ENCODE peak calls at places on chromosomes 13 and 19, in ten cellular contexts. W, E, C, L, Q, I, T, X, Y and D are unnamed samples.

GRCh38 chr19:33394723-33395560 is 21.4 kb downstream of the CEBPG start:
- DNase-seq in W (no peak), E (no peak), C (no peak), L (peak; percentile 21), Q (no peak), I (no peak), T (no peak), X (peak; percentile 46), Y (no peak), D (no peak)

GRCh38 chr19:41427647-41428480 is 690 bp upstream of the B3GNT8 start:
- DNase-seq in W (peak; percentile 59), E (peak; percentile 45), C (no peak), L (peak; percentile 32), Q (peak; percentile 83), I (no peak), T (peak; percentile 35), X (no peak), Y (no peak), D (no peak)

GRCh38 chr13:80160110-80160509 is 180.8 kb downstream of the SPRY2 start:
- DNase-seq in W (no peak), E (no peak), C (no peak), L (no peak), Q (no peak), I (no peak), T (no peak), X (no peak), Y (no peak), D (no peak)

GRCh38 chr13:75432811-75433244 is 49.1 kb downstream of the TBC1D4 start:
- DNase-seq in W (no peak), E (no peak), C (no peak), L (no peak), Q (no peak), I (no peak), T (no peak), X (no peak), Y (peak; percentile 77), D (no peak)

GRCh38 chr19:29858000-29858596 is 46.3 kb downstream of the CCNE1 start:
- DNase-seq in W (peak; percentile 42), E (peak; percentile 34), C (no peak), L (no peak), Q (peak; percentile 61), I (no peak), T (no peak), X (peak; percentile 61), Y (peak; percentile 37), D (no peak)

GRCh38 chr13:29852464-29853054 is 2.1 kb upstream of the UBL3 start:
- DNase-seq in W (no peak), E (no peak), C (peak; percentile 30), L (no peak), Q (no peak), I (peak; percentile 55), T (no peak), X (no peak), Y (no peak), D (no peak)

GRCh38 chr19:50432658-50433057 is at the start of gene MYBPC2:
- DNase-seq in W (no peak), E (peak; percentile 33), C (no peak), L (no peak), Q (no peak), I (no peak), T (peak; percentile 27), X (peak; percentile 70), Y (no peak), D (no peak)

GRCh38 chr13:26977541-26977940 is 194.1 kb downstream of the USP12 start:
- DNase-seq in W (no peak), E (no peak), C (peak; percentile 49), L (no peak), Q (no peak), I (peak; percentile 71), T (peak; percentile 46), X (no peak), Y (no peak), D (no peak)

GRCh38 chr13:86986448-86986847 is 684.7 kb upstream of the SLITRK5 start:
- DNase-seq in W (no peak), E (no peak), C (peak; percentile 25), L (no peak), Q (no peak), I (peak; percentile 65), T (no peak), X (no peak), Y (no peak), D (no peak)

DNA sequence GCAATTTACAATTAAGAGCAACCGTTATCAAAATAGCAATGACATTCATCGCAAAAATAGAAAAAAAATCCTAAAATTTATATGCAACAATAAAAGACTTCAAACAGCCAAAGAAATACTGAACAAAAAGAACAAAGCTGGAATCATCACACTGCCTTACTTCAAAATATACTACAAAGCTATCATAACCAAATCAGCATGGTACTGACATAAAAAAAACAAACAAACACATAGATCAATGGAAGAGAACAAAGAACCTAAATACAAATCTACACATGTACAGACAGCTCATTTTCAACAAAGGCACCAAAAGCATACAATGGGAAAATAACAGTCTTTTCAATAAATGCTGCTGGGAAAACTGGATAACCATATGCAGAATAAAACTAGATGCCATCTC is 6.4 kb downstream of the ZNF562 start:
- DNase-seq in W (no peak), E (no peak), C (no peak), L (no peak), Q (no peak), I (no peak), T (no peak), X (no peak), Y (no peak), D (no peak)
- H3K9me3 ChIP-seq in W (peaks cover 12% of the 10 kb centered on the region), E (peaks cover 23% of the 10 kb centered on the region), C (peaks cover 22% of the 10 kb centered on the region), L (no peaks in the 10 kb centered on the region), Q (peaks cover 4% of the 10 kb centered on the region), I (peaks cover 1% of the 10 kb centered on the region), T (no peaks in the 10 kb centered on the region), X (peaks cover 40% of the 10 kb centered on the region), Y (peaks cover 56% of the 10 kb centered on the region), D (peaks cover 58% of the 10 kb centered on the region)

GRCh38 chr13:40566811-40567210 is 99.6 kb downstream of the FOXO1 start:
- DNase-seq in W (no peak), E (no peak), C (no peak), L (no peak), Q (no peak), I (no peak), T (no peak), X (no peak), Y (no peak), D (no peak)
- H3K27ac ChIP-seq in W (no peak overlapping the region), E (no peak overlapping the region), C (no peak overlapping the region), L (no peak overlapping the region), Q (no peak overlapping the region), I (no peak overlapping the region), T (no peak overlapping the region), X (no peak overlapping the region), Y (no peak overlapping the region), D (no peak overlapping the region)

DNA sequence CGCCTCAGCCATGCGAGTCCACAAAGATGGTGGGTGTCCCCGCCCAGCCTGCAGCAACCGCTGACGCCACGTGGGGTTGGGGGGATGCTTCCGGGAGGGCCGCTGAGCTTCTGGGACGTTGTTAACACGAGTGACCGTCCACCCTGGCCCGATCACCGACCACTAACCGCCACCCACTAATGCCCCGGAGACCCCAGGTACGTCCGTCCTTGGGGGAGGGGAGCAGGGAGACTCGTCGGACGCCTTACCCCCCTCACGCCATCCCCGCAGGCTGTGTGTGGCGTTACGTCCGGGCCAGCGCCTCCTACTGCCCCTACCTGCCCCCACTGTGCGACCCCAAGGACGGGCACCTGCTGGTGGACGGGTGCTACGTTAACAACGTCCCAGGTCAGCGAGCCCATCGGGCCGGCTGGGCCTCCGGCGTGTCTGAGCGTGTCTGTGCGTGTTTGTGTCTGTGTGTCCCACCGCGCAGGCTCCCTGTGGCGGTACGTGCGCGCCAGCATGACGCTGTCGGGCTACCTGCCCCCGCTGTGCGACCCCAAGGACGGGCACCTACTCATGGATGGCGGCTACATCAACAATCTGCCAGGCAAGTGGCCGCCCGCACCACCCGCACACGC is 21.3 kb downstream of the PNPLA6 start:
- DNase-seq in W (no peak), E (no peak), C (no peak), L (no peak), Q (no peak), I (no peak), T (no peak), X (peak; percentile 39), Y (no peak), D (no peak)
- H3K36me3 ChIP-seq in W (peaks cover 29% of the 10 kb centered on the region), E (no peaks in the 10 kb centered on the region), C (peaks cover 70% of the 10 kb centered on the region), L (no peaks in the 10 kb centered on the region), Q (peaks cover 15% of the 10 kb centered on the region), I (peaks cover 27% of the 10 kb centered on the region), T (no peaks in the 10 kb centered on the region), X (peaks cover 83% of the 10 kb centered on the region), Y (peaks cover 56% of the 10 kb centered on the region), D (peaks cover 12% of the 10 kb centered on the region)

DNA sequence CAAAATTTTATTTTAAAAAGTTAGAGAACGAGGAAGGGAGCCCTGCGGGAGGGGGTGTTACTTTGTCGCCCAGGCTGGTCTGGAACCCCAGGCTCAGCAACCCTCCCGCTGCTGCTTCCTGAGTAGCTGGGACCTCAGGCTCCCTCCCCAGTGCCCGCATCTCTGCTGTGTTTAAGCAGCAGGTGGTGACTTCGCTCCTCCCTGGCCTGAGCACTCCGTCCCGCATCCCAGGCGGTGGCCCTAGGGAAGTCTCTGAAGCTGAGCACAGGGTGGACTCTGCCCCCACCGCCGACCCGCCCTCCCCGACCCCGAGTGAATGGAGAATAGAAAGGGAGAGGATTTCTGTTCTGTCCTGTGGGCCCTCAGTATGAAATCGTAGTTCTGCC is 30.5 kb downstream of the ZNF701 start:
- DNase-seq in W (no peak), E (peak; percentile 77), C (peak; percentile 3), L (no peak), Q (peak; percentile 80), I (no peak), T (no peak), X (peak; percentile 58), Y (no peak), D (no peak)
- H3K9me3 ChIP-seq in W (peaks cover 3% of the 10 kb centered on the region), E (peaks cover 9% of the 10 kb centered on the region), C (no peaks in the 10 kb centered on the region), L (no peaks in the 10 kb centered on the region), Q (no peaks in the 10 kb centered on the region), I (no peaks in the 10 kb centered on the region), T (no peaks in the 10 kb centered on the region), X (no peaks in the 10 kb centered on the region), Y (peaks cover 23% of the 10 kb centered on the region), D (peaks cover 26% of the 10 kb centered on the region)

DNA sequence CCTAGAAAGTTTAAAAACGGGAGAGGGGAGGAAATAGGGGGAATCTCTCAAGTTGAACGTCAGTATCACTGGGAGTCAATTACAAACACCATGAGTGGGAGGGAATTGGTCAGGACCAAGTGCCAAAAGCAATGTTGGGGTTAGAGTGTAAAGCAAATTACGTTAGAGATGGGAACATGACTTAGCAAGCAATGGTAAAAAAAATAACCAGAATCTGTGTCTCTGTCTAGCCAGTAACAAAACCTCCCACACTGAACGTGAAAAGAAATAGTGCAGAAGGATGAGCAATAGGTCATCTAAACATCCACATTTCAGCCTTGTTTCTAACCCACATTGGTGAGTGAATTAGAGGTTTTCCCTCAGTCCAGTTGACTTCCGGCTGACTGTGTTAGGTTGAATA is 242.2 kb downstream of the COG6 start:
- DNase-seq in W (no peak), E (no peak), C (peak; percentile 5), L (no peak), Q (no peak), I (peak; percentile 39), T (peak; percentile 67), X (no peak), Y (no peak), D (no peak)
- H3K27ac ChIP-seq in W (no peak overlapping the region), E (no peak overlapping the region), C (no peak overlapping the region), L (peak overlapping the region; percentile 47), Q (no peak overlapping the region), I (no peak overlapping the region), T (no peak overlapping the region), X (no peak overlapping the region), Y (no peak overlapping the region), D (no peak overlapping the region)